ENCODE peak calls at places on chromosome 19, in six cellular contexts. I is HCT116, P is K562, X is H1, N is GM12878, L is HepG2. Q is an unnamed sample.
A peak's percentile ranks its signal among the peaks of the same experiment; 100 is the strongest.

GRCh38 chr19:18345296-18345695 is 4.9 kb downstream of the PGPEP1 start:
- DNase-seq in X (no peak), P (no peak), N (no peak), L (no peak), I (no peak), Q (no peak)

GRCh38 chr19:3207466-3208242 is 16.8 kb upstream of the CELF5 start:
- DNase-seq in L (no peak), I (no peak), P (peak; percentile 60), N (no peak), X (peak; percentile 74), Q (peak; percentile 39)

GRCh38 chr19:2511570-2511969 is 35.6 kb downstream of the GADD45B start:
- DNase-seq in P (no peak), I (no peak), L (no peak), N (no peak), X (no peak), Q (no peak)

GRCh38 chr19:10553943-10554381 is 10.3 kb downstream of the ATG4D start:
- DNase-seq in I (no peak), P (no peak), N (peak; percentile 55), X (no peak), L (no peak), Q (no peak)

GRCh38 chr19:50718255-50719118 is 1.1 kb downstream of the SHANK1 start:
- DNase-seq in X (peak; percentile 72), P (no peak), N (no peak), L (no peak), I (no peak), Q (no peak)

GRCh38 chr19:9032136-9032626 is 22.0 kb upstream of the MUC16 start:
- DNase-seq in N (no peak), L (no peak), P (no peak), I (no peak), X (no peak), Q (no peak)

GRCh38 chr19:17243854-17244617 is 1.7 kb downstream of the NR2F6 start:
- DNase-seq in N (no peak), I (no peak), L (peak; percentile 51), P (peak; percentile 81), X (peak; percentile 71), Q (no peak)

GRCh38 chr19:21749090-21749489 is 18.3 kb downstream of the ZNF100 start:
- DNase-seq in N (no peak), L (no peak), P (no peak), X (no peak), I (no peak), Q (no peak)

GRCh38 chr19:741506-742131 is 9.3 kb upstream of the MISP start:
- DNase-seq in P (peak; percentile 61), N (no peak), L (peak; percentile 61), X (no peak), I (no peak), Q (peak; percentile 46)

GRCh38 chr19:11699931-11700794 is 38.6 kb downstream of the ZNF823 start:
- DNase-seq in L (peak; percentile 33), N (no peak), X (no peak), I (peak; percentile 38), P (peak; percentile 59), Q (no peak)

GRCh38 chr19:2451138-2451537 is 5.6 kb downstream of the LMNB2 start:
- DNase-seq in L (no peak), N (no peak), I (no peak), P (no peak), X (no peak), Q (no peak)

GRCh38 chr19:3034194-3034844 is 5.2 kb upstream of the TLE2 start:
- DNase-seq in N (no peak), P (peak; percentile 37), L (no peak), I (no peak), X (no peak), Q (no peak)

GRCh38 chr19:54316746-54317107 is 3.8 kb upstream of the LILRA5 start:
- DNase-seq in N (no peak), I (no peak), X (peak; percentile 61), L (no peak), P (peak; percentile 22), Q (no peak)
- TF ChIP-seq ZNF274 in N (no peak), I (no peak), X (no peak), L (no peak), P (no peak), Q (no peak)

GRCh38 chr19:29016926-29017760 is 195.8 kb downstream of the UQCRFS1 start:
- DNase-seq in X (no peak), I (no peak), L (no peak), N (no peak), P (no peak), Q (no peak)
- TF ChIP-seq YY1 in X (no peak), I (no peak), L (no peak), N (no peak), P (no peak), Q (no peak)

GRCh38 chr19:14116525-14116917 is 1.0 kb downstream of the PRKACA start:
- DNase-seq in I (no peak), N (no peak), X (no peak), P (no peak), L (no peak), Q (no peak)

GRCh38 chr19:14114854-14115253 is 2.7 kb downstream of the PRKACA start:
- DNase-seq in P (peak; percentile 52), N (no peak), L (no peak), I (no peak), X (peak; percentile 85), Q (no peak)

GRCh38 chr19:14116918-14117578 is 514 bp downstream of the PRKACA start:
- DNase-seq in N (no peak), I (no peak), X (no peak), L (no peak), P (peak; percentile 41), Q (no peak)

GRCh38 chr19:14114439-14114838 is 3.1 kb downstream of the PRKACA start:
- DNase-seq in N (no peak), L (no peak), X (no peak), I (no peak), P (no peak), Q (no peak)

DNA sequence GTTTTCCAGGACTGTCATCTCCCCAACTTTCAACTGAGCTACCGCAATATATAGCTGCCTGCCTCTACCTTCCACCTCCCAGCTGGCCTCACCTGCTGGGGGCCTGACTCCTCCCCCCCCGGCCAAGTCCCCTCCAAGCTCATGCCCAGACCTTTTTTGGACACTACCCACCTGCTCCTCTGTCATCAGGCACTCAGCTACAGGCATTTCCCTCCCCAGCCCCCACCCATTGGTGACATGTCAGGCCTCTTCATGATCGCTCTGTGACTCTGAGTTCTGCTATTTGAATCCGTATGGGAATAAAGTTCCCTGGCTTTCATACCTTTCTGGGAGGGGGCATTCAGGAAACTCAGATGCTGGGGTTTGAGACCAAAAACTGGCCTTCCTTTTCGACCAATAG is 1.8 kb downstream of the PRKACA start:
- DNase-seq in I (no peak), L (no peak), P (no peak), X (no peak), N (no peak), Q (no peak)
- H3K4me1 ChIP-seq in I (peaks cover 36% of the 10 kb centered on the region), L (peaks cover 74% of the 10 kb centered on the region), P (peaks cover 47% of the 10 kb centered on the region), X (peaks cover 25% of the 10 kb centered on the region), N (peaks cover 16% of the 10 kb centered on the region), Q (peaks cover 23% of the 10 kb centered on the region)

GRCh38 chr19:55605637-55606470 is at the start of gene ZNF865:
- DNase-seq in N (peak; percentile 57), L (peak; percentile 72), I (peak; percentile 69), X (peak; percentile 72), P (peak; percentile 92), Q (peak; percentile 66)
- TF ChIP-seq ZNF274 in N (no peak), L (no peak), I (no peak), X (no peak), P (no peak), Q (no peak)

DNA sequence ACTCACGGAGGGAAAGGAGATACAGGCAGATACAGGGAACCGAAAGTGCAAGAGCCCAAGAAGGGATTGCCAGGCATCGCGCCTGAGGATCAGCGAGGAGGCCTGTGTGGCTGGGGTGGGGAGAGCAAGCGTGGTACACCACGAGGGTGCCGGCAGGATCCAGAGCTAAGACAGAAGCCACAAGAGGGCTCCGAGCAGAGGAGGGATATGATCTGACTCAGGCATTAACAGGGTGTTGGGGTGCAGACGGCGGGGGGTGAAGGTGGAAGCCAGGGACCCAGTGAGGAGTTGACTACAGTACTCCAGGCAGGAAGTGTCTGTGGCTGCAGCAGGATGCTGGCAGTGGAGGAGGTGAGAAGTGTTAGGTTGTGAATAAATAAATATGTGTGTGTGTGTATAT is 5.4 kb upstream of the PPP1R37 start:
- DNase-seq in L (no peak), N (no peak), P (no peak), X (no peak), I (no peak), Q (no peak)
- TF ChIP-seq YY1 in L (no peak), N (no peak), P (no peak), X (no peak), I (no peak), Q (no peak)

GRCh38 chr19:45474191-45474940 is 6.6 kb downstream of the FOSB start:
- DNase-seq in I (no peak), L (no peak), N (no peak), X (no peak), P (no peak), Q (no peak)
- H3K4me1 ChIP-seq in I (peaks cover 9% of the 10 kb centered on the region), L (peaks cover 39% of the 10 kb centered on the region), N (peaks cover 14% of the 10 kb centered on the region), X (peaks cover 14% of the 10 kb centered on the region), P (peaks cover 15% of the 10 kb centered on the region), Q (peaks cover 10% of the 10 kb centered on the region)

GRCh38 chr19:12828494-12828893 is 5.9 kb downstream of the RTBDN start:
- DNase-seq in P (peak; percentile 74), X (peak; percentile 93), I (no peak), N (no peak), L (peak; percentile 40), Q (no peak)
- TF ChIP-seq ZNF274 in P (no peak), X (no peak), I (no peak), N (no peak), L (no peak), Q (no peak)

GRCh38 chr19:7742575-7742974 is 4.8 kb downstream of the CD209 start:
- DNase-seq in I (no peak), X (no peak), P (peak; percentile 36), N (no peak), L (no peak), Q (no peak)

GRCh38 chr19:7744199-7744786 is 3.0 kb downstream of the CD209 start:
- DNase-seq in X (no peak), L (no peak), I (no peak), P (no peak), N (no peak), Q (no peak)

GRCh38 chr19:7742991-7743390 is 4.3 kb downstream of the CD209 start:
- DNase-seq in P (no peak), X (no peak), N (no peak), I (no peak), L (no peak), Q (no peak)

GRCh38 chr19:7744871-7745270 is 2.5 kb downstream of the CD209 start:
- DNase-seq in I (no peak), L (no peak), N (no peak), P (no peak), X (no peak), Q (no peak)

DNA sequence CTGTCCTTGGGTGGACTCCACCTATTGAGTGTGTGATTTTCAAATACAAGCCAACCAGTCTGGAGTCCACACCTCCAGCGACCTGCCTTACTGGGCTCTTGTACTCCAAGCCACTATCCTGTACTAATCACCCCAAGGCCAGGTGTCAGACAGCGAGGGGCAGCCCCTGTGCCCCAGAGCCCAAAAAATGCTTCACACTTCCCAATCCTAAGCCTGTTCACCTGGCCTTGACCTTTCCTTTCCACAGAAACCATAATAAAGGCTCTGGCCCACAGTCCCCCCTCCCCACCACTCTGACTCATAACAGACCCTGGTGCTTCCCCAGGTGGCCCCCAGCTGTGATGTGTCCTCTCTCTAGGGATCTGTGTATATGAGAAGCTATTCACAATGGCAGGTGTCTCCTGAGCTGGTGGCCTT is 3.9 kb downstream of the CD209 start:
- DNase-seq in P (no peak), I (no peak), X (no peak), N (peak; percentile 53), L (no peak), Q (no peak)
- TF ChIP-seq YY1 in P (no peak), I (no peak), X (no peak), N (peak; percentile 74), L (no peak), Q (no peak)